ENCODE peak calls at places on chromosomes 2 and 18, in four cellular contexts. One of them, this sample, is unnamed.

GRCh38 chr2:74516070-74516633 is 1.9 kb downstream of the TLX2 start:
- DNase-seq in Right ventricle myocardium superior: peak
- DNase-seq in SW480: no peak
- DNase-seq in uterus: no peak
- DNase-seq in this sample: peak

GRCh38 chr18:61732854-61733253 is 160.0 kb downstream of the RNF152 start:
- DNase-seq in Right ventricle myocardium superior: peak
- DNase-seq in SW480: no peak
- DNase-seq in uterus: peak
- DNase-seq in this sample: no peak

GRCh38 chr2:61460168-61460567 is 10.7 kb downstream of the USP34 start:
- DNase-seq in Right ventricle myocardium superior: no peak
- DNase-seq in SW480: peak
- DNase-seq in uterus: no peak
- DNase-seq in this sample: no peak

GRCh38 chr2:112881217-112882000 is 29.6 kb upstream of the IL37 start:
- DNase-seq in Right ventricle myocardium superior: no peak
- DNase-seq in SW480: peak
- DNase-seq in uterus: no peak
- DNase-seq in this sample: peak

GRCh38 chr2:27042985-27043634 is 8.4 kb upstream of the AGBL5 start:
- DNase-seq in Right ventricle myocardium superior: no peak
- DNase-seq in SW480: no peak
- DNase-seq in uterus: no peak
- DNase-seq in this sample: no peak

GRCh38 chr2:28336264-28336992 is 56.2 kb upstream of the FOSL2 start:
- DNase-seq in Right ventricle myocardium superior: no peak
- DNase-seq in SW480: no peak
- DNase-seq in uterus: no peak
- DNase-seq in this sample: no peak

GRCh38 chr2:113260930-113261329 is 17.8 kb downstream of the PAX8 start:
- DNase-seq in Right ventricle myocardium superior: no peak
- DNase-seq in SW480: no peak
- DNase-seq in uterus: no peak
- DNase-seq in this sample: no peak

GRCh38 chr2:3472296-3472695 is 47.0 kb downstream of the ADI1 start:
- DNase-seq in Right ventricle myocardium superior: peak
- DNase-seq in SW480: no peak
- DNase-seq in uterus: no peak
- DNase-seq in this sample: no peak

GRCh38 chr2:233816334-233816733 is 38.0 kb downstream of the HJURP start:
- DNase-seq in Right ventricle myocardium superior: no peak
- DNase-seq in SW480: no peak
- DNase-seq in uterus: no peak
- DNase-seq in this sample: no peak

GRCh38 chr2:217664761-217665160 is 338.0 kb downstream of the TNS1 start:
- DNase-seq in Right ventricle myocardium superior: no peak
- DNase-seq in SW480: no peak
- DNase-seq in uterus: no peak
- DNase-seq in this sample: no peak

GRCh38 chr2:239728751-239729150 is 296.4 kb downstream of the NDUFA10 start:
- DNase-seq in Right ventricle myocardium superior: no peak
- DNase-seq in SW480: no peak
- DNase-seq in uterus: no peak
- DNase-seq in this sample: no peak

GRCh38 chr2:189609423-189609816 is 28.8 kb upstream of the SLC40A1 start:
- DNase-seq in Right ventricle myocardium superior: no peak
- DNase-seq in SW480: no peak
- DNase-seq in uterus: no peak
- DNase-seq in this sample: no peak

GRCh38 chr2:31037058-31037457 is 101.2 kb downstream of the GALNT14 start:
- DNase-seq in Right ventricle myocardium superior: no peak
- DNase-seq in SW480: no peak
- DNase-seq in uterus: no peak
- DNase-seq in this sample: no peak

GRCh38 chr2:159230145-159230877 is 56.2 kb downstream of the WDSUB1 start:
- DNase-seq in Right ventricle myocardium superior: no peak
- DNase-seq in SW480: no peak
- DNase-seq in uterus: no peak
- DNase-seq in this sample: no peak

GRCh38 chr2:17646838-17647701 is 106.5 kb downstream of the SMC6 start:
- DNase-seq in Right ventricle myocardium superior: no peak
- DNase-seq in SW480: no peak
- DNase-seq in uterus: no peak
- DNase-seq in this sample: no peak

GRCh38 chr2:68964282-68964681 is 10.2 kb upstream of the GKN1 start:
- DNase-seq in Right ventricle myocardium superior: no peak
- DNase-seq in SW480: no peak
- DNase-seq in uterus: no peak
- DNase-seq in this sample: no peak

GRCh38 chr2:48707466-48707865 is 48.1 kb downstream of the LHCGR start:
- DNase-seq in Right ventricle myocardium superior: no peak
- DNase-seq in SW480: peak
- DNase-seq in uterus: no peak
- DNase-seq in this sample: no peak

GRCh38 chr2:235931676-235932075 is 236.5 kb downstream of the GBX2 start:
- DNase-seq in Right ventricle myocardium superior: no peak
- DNase-seq in SW480: no peak
- DNase-seq in uterus: no peak
- DNase-seq in this sample: no peak

GRCh38 chr18:79503406-79503805 is 107.7 kb downstream of the NFATC1 start:
- DNase-seq in Right ventricle myocardium superior: no peak
- DNase-seq in SW480: no peak
- DNase-seq in uterus: peak
- DNase-seq in this sample: no peak

GRCh38 chr2:181364492-181365175 is 92.6 kb upstream of the ITGA4 start:
- DNase-seq in Right ventricle myocardium superior: no peak
- DNase-seq in SW480: no peak
- DNase-seq in uterus: no peak
- DNase-seq in this sample: no peak

GRCh38 chr2:73284296-73285161 is at the start of gene FBXO41:
- DNase-seq in Right ventricle myocardium superior: peak
- DNase-seq in SW480: peak
- DNase-seq in uterus: peak
- DNase-seq in this sample: peak

GRCh38 chr18:32661486-32662299 is 111.1 kb downstream of the KLHL14 start:
- DNase-seq in Right ventricle myocardium superior: no peak
- DNase-seq in SW480: peak
- DNase-seq in uterus: no peak
- DNase-seq in this sample: no peak

GRCh38 chr2:239966848-239967136 is 58.4 kb downstream of the NDUFA10 start:
- DNase-seq in Right ventricle myocardium superior: peak
- DNase-seq in SW480: no peak
- DNase-seq in uterus: peak
- DNase-seq in this sample: no peak

GRCh38 chr2:104733544-104733943 is 120.4 kb upstream of the POU3F3 start:
- DNase-seq in Right ventricle myocardium superior: no peak
- DNase-seq in SW480: peak
- DNase-seq in uterus: no peak
- DNase-seq in this sample: no peak

GRCh38 chr18:75293591-75293990 is 83.0 kb downstream of the TSHZ1 start:
- DNase-seq in Right ventricle myocardium superior: no peak
- DNase-seq in SW480: no peak
- DNase-seq in uterus: no peak
- DNase-seq in this sample: no peak

GRCh38 chr2:114022360-114023085 is 132.6 kb downstream of the ACTR3 start:
- DNase-seq in Right ventricle myocardium superior: no peak
- DNase-seq in SW480: peak
- DNase-seq in uterus: no peak
- DNase-seq in this sample: no peak

GRCh38 chr2:1521878-1522495 is 108.7 kb downstream of the TPO start:
- DNase-seq in Right ventricle myocardium superior: no peak
- DNase-seq in SW480: no peak
- DNase-seq in uterus: no peak
- DNase-seq in this sample: no peak

GRCh38 chr2:160367887-160368286 is 125.7 kb downstream of the RBMS1 start:
- DNase-seq in Right ventricle myocardium superior: no peak
- DNase-seq in SW480: peak
- DNase-seq in uterus: no peak
- DNase-seq in this sample: no peak

GRCh38 chr2:171347591-171348032 is 86.2 kb downstream of the METTL8 start:
- DNase-seq in Right ventricle myocardium superior: no peak
- DNase-seq in SW480: peak
- DNase-seq in uterus: no peak
- DNase-seq in this sample: no peak

GRCh38 chr2:85735691-85736090 is 18.1 kb upstream of the ATOH8 start:
- DNase-seq in Right ventricle myocardium superior: no peak
- DNase-seq in SW480: no peak
- DNase-seq in uterus: no peak
- DNase-seq in this sample: no peak

GRCh38 chr18:75760208-75760607 is 332.7 kb upstream of the SMIM21 start:
- DNase-seq in Right ventricle myocardium superior: no peak
- DNase-seq in SW480: no peak
- DNase-seq in uterus: no peak
- DNase-seq in this sample: no peak

GRCh38 chr2:134206573-134206972 is 47.3 kb upstream of the MGAT5 start:
- DNase-seq in Right ventricle myocardium superior: peak
- DNase-seq in SW480: no peak
- DNase-seq in uterus: no peak
- DNase-seq in this sample: no peak

GRCh38 chr2:234694244-234695013 is 197.5 kb upstream of the ARL4C start:
- DNase-seq in Right ventricle myocardium superior: no peak
- DNase-seq in SW480: peak
- DNase-seq in uterus: no peak
- DNase-seq in this sample: no peak